ENCODE peak calls at places on chromosomes 5 and 9, in five cellular contexts. H, P, Z, Q and A are unnamed samples.

GRCh38 chr9:75147638-75148037 is 59.3 kb downstream of the OSTF1 start:
- DNase-seq in Q (no peak), H (no peak), P (no peak), Z (no peak), A (no peak)

GRCh38 chr5:180139731-180140626 is 68.4 kb upstream of the RNF130 start:
- DNase-seq in P (peak), H (no peak), Q (no peak), Z (no peak), A (no peak)

GRCh38 chr5:148816822-148817221 is 9.6 kb upstream of the ADRB2 start:
- DNase-seq in Z (no peak), H (no peak), Q (no peak), P (no peak), A (no peak)

GRCh38 chr5:158212915-158213314 is 354.0 kb upstream of the CLINT1 start:
- DNase-seq in P (no peak), Z (no peak), H (peak), Q (no peak), A (no peak)

GRCh38 chr5:143484604-143485003 is 81.1 kb upstream of the NR3C1 start:
- DNase-seq in P (no peak), Z (no peak), Q (no peak), H (no peak), A (no peak)

GRCh38 chr9:128615571-128615970 is 41.1 kb downstream of the DYNC2I2 start:
- DNase-seq in Q (no peak), Z (no peak), H (no peak), P (no peak), A (no peak)

GRCh38 chr5:5420251-5420650 is 2.2 kb upstream of the ICE1 start:
- DNase-seq in H (peak), Z (no peak), Q (no peak), P (no peak), A (no peak)

GRCh38 chr5:59893436-59894227 is at the start of gene PDE4D:
- DNase-seq in Z (no peak), H (no peak), P (peak), Q (no peak), A (peak)

GRCh38 chr5:64971538-64971937 is 202.8 kb downstream of the CWC27 start:
- DNase-seq in Z (no peak), H (no peak), Q (no peak), P (no peak), A (no peak)

GRCh38 chr5:178527458-178528307 is 62.5 kb downstream of the COL23A1 start:
- DNase-seq in Q (no peak), H (no peak), Z (no peak), P (peak), A (no peak)

GRCh38 chr5:19978466-19978865 is 9.5 kb downstream of the CDH18 start:
- DNase-seq in Z (no peak), Q (no peak), H (no peak), P (no peak), A (no peak)

GRCh38 chr5:162888268-162888667 is 549.1 kb upstream of the CCNG1 start:
- DNase-seq in P (no peak), Q (no peak), Z (no peak), H (peak), A (no peak)

GRCh38 chr5:169412858-169413257 is 111.9 kb upstream of the SLIT3 start:
- DNase-seq in Q (no peak), Z (no peak), P (no peak), H (no peak), A (no peak)

GRCh38 chr9:78563269-78563668 is 266.3 kb downstream of the PSAT1 start:
- DNase-seq in Q (no peak), Z (no peak), H (peak), P (no peak), A (no peak)

GRCh38 chr5:151808451-151809169 is 36.9 kb downstream of the G3BP1 start:
- DNase-seq in Z (no peak), Q (no peak), H (no peak), P (no peak), A (no peak)

GRCh38 chr9:91898451-91899433 is 51.3 kb downstream of the ROR2 start:
- DNase-seq in H (peak), P (no peak), Z (no peak), Q (no peak), A (no peak)

GRCh38 chr5:137370096-137370495 is 129.0 kb downstream of the SPOCK1 start:
- DNase-seq in Z (no peak), Q (no peak), H (no peak), P (no peak), A (no peak)

GRCh38 chr9:88197781-88198345 is 59.6 kb upstream of the SPATA31C2 start:
- DNase-seq in H (no peak), Z (peak), Q (no peak), P (no peak), A (no peak)

GRCh38 chr9:78314953-78315870 is 18.3 kb downstream of the PSAT1 start:
- DNase-seq in P (no peak), Z (no peak), Q (no peak), H (no peak), A (no peak)

GRCh38 chr5:96595300-96596090 is 66.7 kb upstream of the CAST start:
- DNase-seq in Z (no peak), Q (no peak), P (peak), H (peak), A (no peak)

GRCh38 chr5:64397552-64397951 is 108.3 kb upstream of the RGS7BP start:
- DNase-seq in Q (no peak), Z (no peak), H (no peak), P (no peak), A (no peak)

GRCh38 chr5:154514331-154514730 is 36.3 kb upstream of the HAND1 start:
- DNase-seq in H (no peak), Z (no peak), Q (no peak), P (no peak), A (no peak)

GRCh38 chr5:13553896-13554295 is 390.6 kb downstream of the DNAH5 start:
- DNase-seq in H (peak), Q (no peak), Z (no peak), P (peak), A (no peak)

GRCh38 chr5:174790906-174791305 is 66.5 kb downstream of the MSX2 start:
- DNase-seq in P (no peak), Z (no peak), H (no peak), Q (no peak), A (no peak)

GRCh38 chr5:42880621-42881020 is 68.9 kb upstream of the SELENOP start:
- DNase-seq in Z (no peak), P (no peak), Q (no peak), H (no peak), A (no peak)

GRCh38 chr5:160369990-160370712 is at the start of gene C1QTNF2:
- DNase-seq in Q (no peak), H (peak), Z (peak), P (peak), A (no peak)

GRCh38 chr5:74182603-74183002 is 457.9 kb downstream of the ENC1 start:
- DNase-seq in P (no peak), Z (no peak), Q (no peak), H (no peak), A (no peak)

GRCh38 chr5:118637947-118638670 is 350.2 kb downstream of the DTWD2 start:
- DNase-seq in Z (no peak), P (no peak), Q (no peak), H (no peak), A (no peak)

GRCh38 chr9:16143947-16144890 is 591.4 kb downstream of the CCDC171 start:
- DNase-seq in Z (no peak), P (no peak), H (no peak), Q (no peak), A (no peak)

GRCh38 chr5:98397081-98397480 is 376.4 kb upstream of the RGMB start:
- DNase-seq in P (no peak), Q (no peak), H (no peak), Z (no peak), A (no peak)

GRCh38 chr5:62522811-62523210 is 55.8 kb upstream of the LRRC70 start:
- DNase-seq in P (no peak), H (no peak), Q (no peak), Z (no peak), A (no peak)

GRCh38 chr9:137564817-137565411 is 13.2 kb downstream of the MRPL41 start:
- DNase-seq in Q (no peak), P (no peak), Z (no peak), H (no peak), A (no peak)

GRCh38 chr5:76528547-76529334 is 94.5 kb downstream of the F2RL2 start:
- DNase-seq in Q (no peak), Z (no peak), H (no peak), P (no peak), A (no peak)

GRCh38 chr5:137370511-137371071 is 128.5 kb downstream of the SPOCK1 start:
- DNase-seq in P (no peak), Q (no peak), Z (no peak), H (no peak), A (no peak)

GRCh38 chr5:95620870-95621838 is 1.3 kb downstream of the GPR150 start:
- DNase-seq in P (peak), Z (no peak), H (peak), Q (peak), A (peak)

GRCh38 chr5:31596354-31596753 is 42.6 kb upstream of the PDZD2 start:
- DNase-seq in Z (no peak), P (no peak), H (no peak), Q (no peak), A (no peak)

GRCh38 chr5:41371741-41372140 is 138.7 kb downstream of the PLCXD3 start:
- DNase-seq in P (no peak), H (no peak), Z (no peak), Q (no peak), A (no peak)

GRCh38 chr5:55533806-55534435 is 843 bp downstream of the PLPP1 start:
- DNase-seq in P (peak), H (peak), Q (no peak), Z (no peak), A (peak)

GRCh38 chr5:136094189-136094912 is 38.3 kb upstream of the SMAD5 start:
- DNase-seq in Z (peak), H (peak), P (no peak), Q (no peak), A (peak)